ENCODE peak calls at places on chromosomes 5 and 9, in seven cellular contexts. One of them, this sample, is unnamed.

GRCh38 chr5:132428811-132429440 is 59.4 kb downstream of the SLC22A5 start:
- DNase-seq in PC-9: peak; percentile 67
- DNase-seq in hepatocyte: peak; percentile 66
- DNase-seq in body of pancreas: no peak
- DNase-seq in CD8-positive, alpha-beta T cell: no peak
- DNase-seq in cardiac muscle cell: peak; percentile 63
- DNase-seq in tibial nerve: no peak
- DNase-seq in this sample: peak; percentile 23

GRCh38 chr9:104635471-104635870 is 17.5 kb upstream of the OR13C9 start:
- DNase-seq in PC-9: no peak
- DNase-seq in hepatocyte: no peak
- DNase-seq in body of pancreas: no peak
- DNase-seq in CD8-positive, alpha-beta T cell: no peak
- DNase-seq in cardiac muscle cell: no peak
- DNase-seq in tibial nerve: no peak
- DNase-seq in this sample: no peak

GRCh38 chr9:135282001-135282731 is 194.7 kb downstream of the OLFM1 start:
- DNase-seq in PC-9: no peak
- DNase-seq in hepatocyte: peak; percentile 45
- DNase-seq in body of pancreas: peak; percentile 94
- DNase-seq in CD8-positive, alpha-beta T cell: peak; percentile 40
- DNase-seq in cardiac muscle cell: peak; percentile 37
- DNase-seq in tibial nerve: peak; percentile 28
- DNase-seq in this sample: no peak

GRCh38 chr5:111016801-111017200 is 54.7 kb upstream of the TSLP start:
- DNase-seq in PC-9: no peak
- DNase-seq in hepatocyte: no peak
- DNase-seq in body of pancreas: no peak
- DNase-seq in CD8-positive, alpha-beta T cell: no peak
- DNase-seq in cardiac muscle cell: peak; percentile 56
- DNase-seq in tibial nerve: no peak
- DNase-seq in this sample: no peak

GRCh38 chr5:177499842-177500241 is 2.4 kb upstream of the PDLIM7 start:
- DNase-seq in PC-9: no peak
- DNase-seq in hepatocyte: no peak
- DNase-seq in body of pancreas: no peak
- DNase-seq in CD8-positive, alpha-beta T cell: no peak
- DNase-seq in cardiac muscle cell: no peak
- DNase-seq in tibial nerve: no peak
- DNase-seq in this sample: no peak

GRCh38 chr5:80260461-80260860 is 4.6 kb upstream of the SERINC5 start:
- DNase-seq in PC-9: no peak
- DNase-seq in hepatocyte: no peak
- DNase-seq in body of pancreas: peak; percentile 39
- DNase-seq in CD8-positive, alpha-beta T cell: no peak
- DNase-seq in cardiac muscle cell: no peak
- DNase-seq in tibial nerve: no peak
- DNase-seq in this sample: no peak

GRCh38 chr9:112755059-112755458 is 4.5 kb downstream of the SNX30 start:
- DNase-seq in PC-9: peak; percentile 68
- DNase-seq in hepatocyte: no peak
- DNase-seq in body of pancreas: no peak
- DNase-seq in CD8-positive, alpha-beta T cell: no peak
- DNase-seq in cardiac muscle cell: peak; percentile 68
- DNase-seq in tibial nerve: no peak
- DNase-seq in this sample: no peak

GRCh38 chr9:84538879-84539278 is 130.7 kb upstream of the NTRK2 start:
- DNase-seq in PC-9: no peak
- DNase-seq in hepatocyte: no peak
- DNase-seq in body of pancreas: no peak
- DNase-seq in CD8-positive, alpha-beta T cell: no peak
- DNase-seq in cardiac muscle cell: no peak
- DNase-seq in tibial nerve: no peak
- DNase-seq in this sample: no peak

GRCh38 chr5:67502951-67503350 is 306.4 kb upstream of the CD180 start:
- DNase-seq in PC-9: no peak
- DNase-seq in hepatocyte: no peak
- DNase-seq in body of pancreas: no peak
- DNase-seq in CD8-positive, alpha-beta T cell: no peak
- DNase-seq in cardiac muscle cell: no peak
- DNase-seq in tibial nerve: no peak
- DNase-seq in this sample: no peak

GRCh38 chr9:131484051-131484445 is 18.7 kb upstream of the POMT1 start:
- DNase-seq in PC-9: no peak
- DNase-seq in hepatocyte: no peak
- DNase-seq in body of pancreas: no peak
- DNase-seq in CD8-positive, alpha-beta T cell: no peak
- DNase-seq in cardiac muscle cell: no peak
- DNase-seq in tibial nerve: no peak
- DNase-seq in this sample: no peak

GRCh38 chr9:83996126-83996525 is 15.5 kb downstream of the RMI1 start:
- DNase-seq in PC-9: no peak
- DNase-seq in hepatocyte: no peak
- DNase-seq in body of pancreas: no peak
- DNase-seq in CD8-positive, alpha-beta T cell: no peak
- DNase-seq in cardiac muscle cell: no peak
- DNase-seq in tibial nerve: no peak
- DNase-seq in this sample: no peak

GRCh38 chr5:178285399-178286225 is 53.0 kb upstream of the PHYKPL start:
- DNase-seq in PC-9: no peak
- DNase-seq in hepatocyte: no peak
- DNase-seq in body of pancreas: no peak
- DNase-seq in CD8-positive, alpha-beta T cell: no peak
- DNase-seq in cardiac muscle cell: no peak
- DNase-seq in tibial nerve: no peak
- DNase-seq in this sample: no peak

GRCh38 chr9:36140086-36141084 is 3.9 kb downstream of the GLIPR2 start:
- DNase-seq in PC-9: no peak
- DNase-seq in hepatocyte: no peak
- DNase-seq in body of pancreas: no peak
- DNase-seq in CD8-positive, alpha-beta T cell: no peak
- DNase-seq in cardiac muscle cell: no peak
- DNase-seq in tibial nerve: no peak
- DNase-seq in this sample: no peak

GRCh38 chr5:180067986-180068385 is 3.6 kb downstream of the RNF130 start:
- DNase-seq in PC-9: no peak
- DNase-seq in hepatocyte: no peak
- DNase-seq in body of pancreas: no peak
- DNase-seq in CD8-positive, alpha-beta T cell: no peak
- DNase-seq in cardiac muscle cell: no peak
- DNase-seq in tibial nerve: no peak
- DNase-seq in this sample: no peak

GRCh38 chr5:160507181-160507811 is 85.6 kb downstream of the PTTG1 start:
- DNase-seq in PC-9: no peak
- DNase-seq in hepatocyte: no peak
- DNase-seq in body of pancreas: no peak
- DNase-seq in CD8-positive, alpha-beta T cell: no peak
- DNase-seq in cardiac muscle cell: peak; percentile 40
- DNase-seq in tibial nerve: no peak
- DNase-seq in this sample: no peak

GRCh38 chr5:174943785-174944184 is 219.4 kb downstream of the MSX2 start:
- DNase-seq in PC-9: no peak
- DNase-seq in hepatocyte: no peak
- DNase-seq in body of pancreas: no peak
- DNase-seq in CD8-positive, alpha-beta T cell: no peak
- DNase-seq in cardiac muscle cell: no peak
- DNase-seq in tibial nerve: no peak
- DNase-seq in this sample: no peak

GRCh38 chr9:385818-386398 is 171.2 kb downstream of the DOCK8 start:
- DNase-seq in PC-9: peak; percentile 47
- DNase-seq in hepatocyte: peak; percentile 79
- DNase-seq in body of pancreas: peak; percentile 64
- DNase-seq in CD8-positive, alpha-beta T cell: no peak
- DNase-seq in cardiac muscle cell: peak; percentile 85
- DNase-seq in tibial nerve: peak; percentile 58
- DNase-seq in this sample: peak; percentile 70

GRCh38 chr9:127877566-127877998 is at the start of gene AK1:
- DNase-seq in PC-9: no peak
- DNase-seq in hepatocyte: peak; percentile 86
- DNase-seq in body of pancreas: peak; percentile 82
- DNase-seq in CD8-positive, alpha-beta T cell: no peak
- DNase-seq in cardiac muscle cell: peak; percentile 63
- DNase-seq in tibial nerve: peak; percentile 68
- DNase-seq in this sample: peak; percentile 84

GRCh38 chr5:136814621-136815378 is 449.5 kb upstream of the TRPC7 start:
- DNase-seq in PC-9: no peak
- DNase-seq in hepatocyte: no peak
- DNase-seq in body of pancreas: no peak
- DNase-seq in CD8-positive, alpha-beta T cell: no peak
- DNase-seq in cardiac muscle cell: peak; percentile 65
- DNase-seq in tibial nerve: no peak
- DNase-seq in this sample: no peak

GRCh38 chr5:17361331-17361730 is 136.7 kb upstream of the TAF11L2 start:
- DNase-seq in PC-9: no peak
- DNase-seq in hepatocyte: no peak
- DNase-seq in body of pancreas: no peak
- DNase-seq in CD8-positive, alpha-beta T cell: no peak
- DNase-seq in cardiac muscle cell: no peak
- DNase-seq in tibial nerve: no peak
- DNase-seq in this sample: no peak

DNA sequence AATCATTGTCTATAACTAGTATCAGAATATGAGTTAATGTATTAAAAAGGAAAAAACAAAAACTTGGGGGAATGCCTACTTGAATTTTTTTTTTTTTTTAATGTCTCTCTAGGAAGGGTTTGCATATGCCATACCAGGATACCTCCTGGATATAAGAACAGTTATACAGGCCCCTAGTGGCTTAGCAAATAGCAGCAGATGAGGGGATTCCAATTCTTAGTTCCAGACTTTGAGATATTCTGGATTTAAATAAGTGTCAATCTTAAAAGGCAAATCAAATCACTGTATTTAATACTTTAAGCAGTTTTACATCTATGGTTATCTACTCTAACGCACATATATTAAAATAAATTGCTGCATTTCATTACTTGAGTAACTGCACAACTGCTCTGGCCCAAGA is 1055.5 kb upstream of the DMAC1 start:
- DNase-seq in PC-9: no peak
- DNase-seq in hepatocyte: peak; percentile 43
- DNase-seq in body of pancreas: no peak
- DNase-seq in CD8-positive, alpha-beta T cell: no peak
- DNase-seq in cardiac muscle cell: peak; percentile 47
- DNase-seq in tibial nerve: no peak
- DNase-seq in this sample: no peak
- H3K4me3 ChIP-seq in PC-9: no peak overlapping the region
- H3K4me3 ChIP-seq in hepatocyte: no peak overlapping the region
- H3K4me3 ChIP-seq in body of pancreas: no peak overlapping the region
- H3K4me3 ChIP-seq in CD8-positive, alpha-beta T cell: no peak overlapping the region
- H3K4me3 ChIP-seq in cardiac muscle cell: peak overlapping the region; percentile 86
- H3K4me3 ChIP-seq in tibial nerve: no peak overlapping the region
- H3K4me3 ChIP-seq in this sample: no peak overlapping the region

DNA sequence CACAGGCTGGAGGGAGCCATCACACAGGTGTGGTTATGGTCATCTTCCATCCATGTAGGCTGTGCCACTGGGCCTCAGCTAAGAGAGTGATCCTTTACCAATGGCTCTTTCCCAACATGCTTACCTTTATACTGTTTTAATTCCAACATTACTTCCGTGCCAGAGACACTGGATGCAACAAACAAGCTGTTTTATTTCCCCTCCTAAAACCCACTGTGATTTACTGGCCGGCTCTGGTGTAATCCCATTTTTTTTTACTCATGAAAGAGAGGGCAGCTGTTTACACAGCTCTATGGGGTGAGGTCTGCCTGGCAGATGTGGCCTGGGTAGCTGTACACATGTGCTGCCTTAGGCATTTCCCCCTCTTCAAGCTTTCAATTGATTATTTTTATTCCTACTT is 58.5 kb downstream of the MACROH2A1 start:
- DNase-seq in PC-9: no peak
- DNase-seq in hepatocyte: no peak
- DNase-seq in body of pancreas: no peak
- DNase-seq in CD8-positive, alpha-beta T cell: no peak
- DNase-seq in cardiac muscle cell: no peak
- DNase-seq in tibial nerve: no peak
- DNase-seq in this sample: no peak
- H3K36me3 ChIP-seq in PC-9: no peaks in the 10 kb centered on the region
- H3K36me3 ChIP-seq in hepatocyte: no peaks in the 10 kb centered on the region
- H3K36me3 ChIP-seq in body of pancreas: no peaks in the 10 kb centered on the region
- H3K36me3 ChIP-seq in CD8-positive, alpha-beta T cell: peaks cover 50% of the 10 kb centered on the region
- H3K36me3 ChIP-seq in cardiac muscle cell: peaks cover 59% of the 10 kb centered on the region
- H3K36me3 ChIP-seq in tibial nerve: peaks cover 30% of the 10 kb centered on the region
- H3K36me3 ChIP-seq in this sample: peaks cover 86% of the 10 kb centered on the region

GRCh38 chr9:82260691-82261090 is 272.1 kb downstream of the SPATA31D1 start:
- DNase-seq in PC-9: no peak
- DNase-seq in hepatocyte: no peak
- DNase-seq in body of pancreas: no peak
- DNase-seq in CD8-positive, alpha-beta T cell: no peak
- DNase-seq in cardiac muscle cell: no peak
- DNase-seq in tibial nerve: no peak
- DNase-seq in this sample: no peak

GRCh38 chr9:82254646-82255367 is 266.2 kb downstream of the SPATA31D1 start:
- DNase-seq in PC-9: no peak
- DNase-seq in hepatocyte: no peak
- DNase-seq in body of pancreas: no peak
- DNase-seq in CD8-positive, alpha-beta T cell: no peak
- DNase-seq in cardiac muscle cell: peak; percentile 14
- DNase-seq in tibial nerve: no peak
- DNase-seq in this sample: no peak

GRCh38 chr9:82252116-82252515 is 263.5 kb downstream of the SPATA31D1 start:
- DNase-seq in PC-9: no peak
- DNase-seq in hepatocyte: no peak
- DNase-seq in body of pancreas: no peak
- DNase-seq in CD8-positive, alpha-beta T cell: no peak
- DNase-seq in cardiac muscle cell: peak; percentile 5
- DNase-seq in tibial nerve: no peak
- DNase-seq in this sample: no peak

GRCh38 chr9:82255533-82255932 is 267.0 kb downstream of the SPATA31D1 start:
- DNase-seq in PC-9: no peak
- DNase-seq in hepatocyte: no peak
- DNase-seq in body of pancreas: no peak
- DNase-seq in CD8-positive, alpha-beta T cell: no peak
- DNase-seq in cardiac muscle cell: no peak
- DNase-seq in tibial nerve: no peak
- DNase-seq in this sample: no peak
- TF ChIP-seq CTCF in PC-9: no peak
- TF ChIP-seq CTCF in hepatocyte: no peak
- TF ChIP-seq CTCF in body of pancreas: no peak
- TF ChIP-seq CTCF in CD8-positive, alpha-beta T cell: no peak
- TF ChIP-seq CTCF in cardiac muscle cell: no peak
- TF ChIP-seq CTCF in tibial nerve: no peak
- TF ChIP-seq CTCF in this sample: no peak

DNA sequence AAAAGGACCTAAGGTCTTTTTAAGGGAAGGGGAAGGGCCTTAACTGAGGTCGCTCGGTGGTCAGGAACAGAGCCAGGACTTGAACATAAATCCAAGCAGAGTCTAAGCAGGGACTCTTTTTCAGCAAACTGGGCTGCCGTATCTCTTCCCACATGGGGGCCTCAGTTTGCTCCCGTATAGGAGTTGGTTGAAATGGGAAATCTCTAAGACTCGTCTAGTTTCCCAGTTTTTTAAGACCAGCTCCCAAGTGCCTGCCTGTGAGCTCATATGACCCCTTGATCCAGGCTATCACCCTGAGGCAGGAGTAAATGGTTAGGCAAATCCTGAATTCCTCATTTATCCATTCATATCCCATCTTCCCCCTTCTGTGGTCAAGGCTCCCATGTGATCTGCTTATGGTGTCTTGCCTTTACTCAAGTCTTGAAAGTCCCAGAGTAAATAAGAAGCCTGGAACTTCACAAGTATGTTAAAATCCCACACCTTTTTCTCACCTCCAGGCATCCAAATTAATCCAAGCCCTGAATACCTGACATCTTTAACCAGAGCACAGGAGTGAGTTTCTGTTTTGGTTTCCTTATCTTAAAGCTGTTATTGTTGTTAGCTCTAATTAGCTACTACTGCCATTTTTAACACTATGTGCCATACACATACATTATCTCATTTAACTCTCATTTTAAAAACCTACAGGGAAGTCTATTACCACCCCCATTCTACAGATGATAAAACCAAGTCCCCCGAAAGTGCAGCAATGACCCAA is 3.0 kb downstream of the ARSI start:
- DNase-seq in PC-9: peak; percentile 57
- DNase-seq in hepatocyte: no peak
- DNase-seq in body of pancreas: no peak
- DNase-seq in CD8-positive, alpha-beta T cell: no peak
- DNase-seq in cardiac muscle cell: peak; percentile 50
- DNase-seq in tibial nerve: no peak
- DNase-seq in this sample: no peak
- H3K4me3 ChIP-seq in PC-9: no peak overlapping the region
- H3K4me3 ChIP-seq in hepatocyte: no peak overlapping the region
- H3K4me3 ChIP-seq in body of pancreas: no peak overlapping the region
- H3K4me3 ChIP-seq in CD8-positive, alpha-beta T cell: no peak overlapping the region
- H3K4me3 ChIP-seq in cardiac muscle cell: no peak overlapping the region
- H3K4me3 ChIP-seq in tibial nerve: no peak overlapping the region
- H3K4me3 ChIP-seq in this sample: no peak overlapping the region

This sample was measured in right atrium auricular region.